ENCODE peak calls at places on chromosomes 11 and 22, in six cellular contexts. L, B, G, T, D and U are unnamed samples. For H3K4me1, the result is how much of the 10 kb centered on the place peaks cover.

GRCh38 chr11:102592634-102593581 is 32.2 kb downstream of the MMP20 start:
- DNase-seq in L (no peak), B (peak), G (peak), T (peak), D (no peak), U (no peak)

GRCh38 chr11:117761993-117762392 is 35.0 kb downstream of the DSCAML1 start:
- DNase-seq in L (no peak), B (peak), G (no peak), T (no peak), D (no peak), U (peak)

GRCh38 chr11:17719028-17719939 is at the start of gene MYOD1:
- DNase-seq in L (no peak), B (peak), G (peak), T (peak), D (no peak), U (no peak)

GRCh38 chr11:109696191-109696897 is 274.4 kb downstream of the C11orf87 start:
- DNase-seq in L (no peak), B (no peak), G (no peak), T (peak), D (no peak), U (no peak)

GRCh38 chr11:106236295-106236694 is 158.8 kb downstream of the AASDHPPT start:
- DNase-seq in L (no peak), B (no peak), G (no peak), T (no peak), D (no peak), U (no peak)

GRCh38 chr22:20865331-20865730 is 6.5 kb downstream of the SNAP29 start:
- DNase-seq in L (no peak), B (no peak), G (no peak), T (no peak), D (no peak), U (no peak)

GRCh38 chr11:76524919-76525318 is 80.1 kb downstream of the EMSY start:
- DNase-seq in L (no peak), B (no peak), G (no peak), T (peak), D (no peak), U (no peak)

GRCh38 chr22:30435674-30436126 is 10.1 kb downstream of the MTFP1 start:
- DNase-seq in L (no peak), B (no peak), G (no peak), T (no peak), D (peak), U (no peak)

GRCh38 chr11:94734563-94735275 is 33.4 kb upstream of the AMOTL1 start:
- DNase-seq in L (peak), B (no peak), G (peak), T (no peak), D (no peak), U (peak)

GRCh38 chr11:59551651-59552521 is 40.5 kb downstream of the OR4D9 start:
- DNase-seq in L (no peak), B (peak), G (peak), T (peak), D (no peak), U (peak)

GRCh38 chr11:69674267-69674885 is 777 bp downstream of the LTO1 start:
- DNase-seq in L (no peak), B (no peak), G (peak), T (peak), D (no peak), U (peak)

GRCh38 chr11:124481365-124482323 is 36.1 kb upstream of the OR8B8 start:
- DNase-seq in L (no peak), B (peak), G (peak), T (peak), D (no peak), U (peak)

GRCh38 chr11:3723014-3723708 is 52.0 kb upstream of the CHRNA10 start:
- DNase-seq in L (no peak), B (no peak), G (no peak), T (peak), D (no peak), U (no peak)

GRCh38 chr22:25551396-25551795 is 13.1 kb upstream of the GRK3 start:
- DNase-seq in L (no peak), B (no peak), G (no peak), T (no peak), D (no peak), U (no peak)

GRCh38 chr11:83044958-83045712 is 26.6 kb downstream of the RAB30 start:
- DNase-seq in L (no peak), B (no peak), G (peak), T (peak), D (no peak), U (no peak)

GRCh38 chr11:76861490-76861953 is 804 bp downstream of the ACER3 start:
- DNase-seq in L (no peak), B (no peak), G (peak), T (peak), D (no peak), U (no peak)

GRCh38 chr11:20337526-20338154 is 25.9 kb upstream of the HTATIP2 start:
- DNase-seq in L (no peak), B (peak), G (peak), T (peak), D (no peak), U (peak)

GRCh38 chr11:101867951-101868350 is 46.9 kb upstream of the CEP126 start:
- DNase-seq in L (no peak), B (no peak), G (no peak), T (no peak), D (no peak), U (no peak)

GRCh38 chr11:48170176-48170839 is 46.3 kb upstream of the OR4B1 start:
- DNase-seq in L (no peak), B (no peak), G (no peak), T (peak), D (no peak), U (no peak)

GRCh38 chr11:46048198-46048597 is 73.1 kb downstream of the PHF21A start:
- DNase-seq in L (no peak), B (no peak), G (no peak), T (no peak), D (no peak), U (no peak)

GRCh38 chr11:96257036-96257435 is 86.0 kb downstream of the MAML2 start:
- DNase-seq in L (no peak), B (no peak), G (no peak), T (no peak), D (no peak), U (no peak)

GRCh38 chr22:50436134-50436830 is 38.6 kb downstream of the SBF1 start:
- DNase-seq in L (no peak), B (no peak), G (no peak), T (no peak), D (peak), U (no peak)

GRCh38 chr22:23178512-23179254 is 1.6 kb upstream of the BCR start:
- DNase-seq in L (no peak), B (peak), G (peak), T (peak), D (peak), U (peak)

GRCh38 chr22:30183861-30184278 is 62.7 kb downstream of the LIF start:
- DNase-seq in L (peak), B (no peak), G (no peak), T (no peak), D (no peak), U (no peak)

GRCh38 chr11:57153448-57153847 is 28.3 kb upstream of the LRRC55 start:
- DNase-seq in L (no peak), B (no peak), G (no peak), T (no peak), D (no peak), U (no peak)

GRCh38 chr22:49322861-49323622 is 504.6 kb downstream of the BRD1 start:
- DNase-seq in L (peak), B (peak), G (no peak), T (no peak), D (peak), U (no peak)

GRCh38 chr22:21828268-21828638 is 39.2 kb downstream of the MAPK1 start:
- DNase-seq in L (no peak), B (no peak), G (no peak), T (no peak), D (no peak), U (no peak)

GRCh38 chr11:114109206-114110090 is 49.9 kb downstream of the ZBTB16 start:
- DNase-seq in L (no peak), B (no peak), G (no peak), T (no peak), D (no peak), U (no peak)

GRCh38 chr11:114110123-114110522 is 50.6 kb downstream of the ZBTB16 start:
- DNase-seq in L (no peak), B (no peak), G (no peak), T (no peak), D (no peak), U (no peak)

GRCh38 chr11:114111369-114112042 is 52.0 kb downstream of the ZBTB16 start:
- DNase-seq in L (no peak), B (no peak), G (no peak), T (no peak), D (no peak), U (no peak)

GRCh38 chr11:114108501-114109205 is 49.1 kb downstream of the ZBTB16 start:
- DNase-seq in L (no peak), B (no peak), G (no peak), T (no peak), D (no peak), U (no peak)

GRCh38 chr11:114110948-114111347 is 51.4 kb downstream of the ZBTB16 start:
- DNase-seq in L (no peak), B (no peak), G (no peak), T (no peak), D (peak), U (no peak)
- H3K4me1 ChIP-seq in L (half or more), B (under half), G (under half), T (under half), D (under half), U (under half)

GRCh38 chr11:65777241-65777640 is 3.5 kb downstream of the AP5B1 start:
- DNase-seq in L (no peak), B (no peak), G (no peak), T (no peak), D (no peak), U (no peak)

GRCh38 chr11:65778901-65779668 is 1.7 kb downstream of the AP5B1 start:
- DNase-seq in L (peak), B (peak), G (no peak), T (no peak), D (no peak), U (no peak)

GRCh38 chr11:65778431-65778900 is 2.3 kb downstream of the AP5B1 start:
- DNase-seq in L (peak), B (no peak), G (no peak), T (no peak), D (no peak), U (no peak)

GRCh38 chr11:65776710-65777141 is 4.0 kb downstream of the AP5B1 start:
- DNase-seq in L (peak), B (no peak), G (no peak), T (no peak), D (no peak), U (no peak)

DNA sequence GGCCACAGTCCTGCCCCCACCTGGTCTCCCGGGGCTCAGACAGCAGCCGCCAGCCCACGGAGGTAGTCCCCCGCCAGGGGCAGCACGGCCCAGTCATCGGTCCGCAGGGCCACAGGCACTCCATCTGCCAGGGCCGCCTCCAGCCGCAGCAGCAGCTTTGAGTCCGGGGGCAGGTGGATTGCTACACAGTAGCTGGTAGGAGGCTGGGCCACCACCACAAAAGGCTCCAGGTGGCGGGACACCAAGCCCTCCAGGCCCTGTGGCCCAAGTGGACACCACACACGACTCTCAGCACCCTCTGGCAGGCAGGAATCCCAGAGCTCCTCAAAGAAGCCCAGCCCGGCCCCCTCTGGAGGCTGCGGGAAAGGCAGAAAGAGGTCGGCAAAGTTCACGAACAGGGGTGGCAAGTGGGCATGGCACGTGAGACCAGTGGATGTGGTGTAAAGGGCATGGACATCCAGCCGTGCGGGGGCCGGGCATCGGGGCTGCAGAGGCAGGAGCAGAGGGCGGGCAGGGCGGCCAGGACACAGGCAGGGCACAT is 2.9 kb downstream of the AP5B1 start:
- DNase-seq in L (peak), B (peak), G (no peak), T (no peak), D (no peak), U (no peak)
- H3K4me3 ChIP-seq in L (no peak), B (no peak), G (no peak), T (no peak), D (no peak), U (no peak)

DNA sequence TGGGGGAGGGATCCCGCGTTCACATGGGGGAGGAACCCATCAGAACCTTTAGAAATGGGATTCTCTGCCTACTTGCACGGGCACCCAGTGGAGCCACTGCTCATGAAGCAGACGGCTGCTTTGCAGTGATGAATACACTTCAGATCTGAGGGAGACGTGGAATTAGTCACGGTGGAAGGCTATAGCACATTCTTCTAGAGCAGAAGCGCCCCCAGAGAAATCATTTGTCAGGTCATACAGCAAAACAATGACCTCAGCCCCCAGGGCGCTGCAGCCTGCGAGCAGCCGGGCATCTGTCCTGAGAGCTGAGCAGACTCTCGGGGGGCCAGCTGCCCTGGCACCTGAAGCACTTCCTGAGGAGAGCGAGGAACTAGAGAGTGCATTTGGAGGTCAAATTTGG is 12.7 kb downstream of the TP53AIP1 start:
- DNase-seq in L (no peak), B (no peak), G (no peak), T (peak), D (no peak), U (no peak)
- H3K4me1 ChIP-seq in L (under half), B (under half), G (under half), T (under half), D (under half), U (under half)

GRCh38 chr22:45162531-45162930 is 1.2 kb upstream of the NUP50 start:
- DNase-seq in L (no peak), B (no peak), G (peak), T (no peak), D (no peak), U (no peak)
- H3K4me3 ChIP-seq in L (peak), B (peak), G (peak), T (peak), D (peak), U (peak)

GRCh38 chr11:27963370-27963769 is 144.6 kb downstream of the KIF18A start:
- DNase-seq in L (no peak), B (no peak), G (no peak), T (no peak), D (no peak), U (no peak)
- H3K4me1 ChIP-seq in L (under half), B (under half), G (under half), T (under half), D (under half), U (under half)

DNA sequence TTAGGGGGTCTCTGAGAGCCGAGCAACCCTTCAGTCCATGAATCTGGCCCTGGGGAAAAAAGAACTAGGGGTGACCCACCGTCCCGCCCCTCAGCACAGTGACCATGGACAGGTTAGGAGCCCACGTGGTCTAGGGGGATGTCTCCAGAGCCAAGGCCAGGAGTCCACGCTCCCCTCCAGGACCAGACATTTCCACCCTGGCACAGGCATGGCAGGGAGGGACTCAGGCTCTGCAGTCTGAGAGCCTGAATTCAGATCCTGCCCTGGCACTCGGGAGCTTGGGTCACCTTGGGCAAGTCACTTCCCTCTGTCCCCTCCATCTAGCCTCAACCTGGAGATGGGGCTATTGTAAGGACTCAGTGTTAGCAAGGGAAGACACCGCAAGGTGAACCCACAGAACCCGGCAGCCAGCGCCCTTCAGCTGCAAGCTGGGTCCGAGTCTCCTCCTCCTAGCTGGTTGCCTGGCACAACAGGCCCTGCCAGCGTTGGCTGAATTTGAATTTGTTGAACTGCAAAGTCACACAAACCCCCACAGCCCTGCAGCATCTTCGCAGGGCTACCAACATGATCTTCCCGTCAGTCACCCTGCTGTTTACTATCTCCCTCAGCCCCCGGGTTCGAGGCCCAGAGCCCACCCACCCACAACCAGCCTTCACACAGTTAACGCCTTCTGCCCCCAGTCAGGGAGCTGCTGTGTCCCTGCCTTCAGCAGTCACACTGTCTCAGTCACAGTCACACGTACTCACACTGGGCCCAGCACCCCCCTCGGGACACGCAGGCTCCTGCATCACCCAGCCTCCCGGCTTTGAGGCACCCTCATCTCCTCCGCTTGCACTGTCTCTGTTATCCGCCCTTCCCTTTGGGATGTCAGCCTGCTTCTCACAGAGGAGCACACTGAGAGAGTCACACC is 603 bp upstream of the PDGFB start:
- DNase-seq in L (no peak), B (no peak), G (no peak), T (no peak), D (no peak), U (no peak)
- H3K4me3 ChIP-seq in L (peak), B (no peak), G (peak), T (no peak), D (no peak), U (no peak)

GRCh38 chr11:108235192-108235591 is 12.3 kb downstream of the ATM start:
- DNase-seq in L (no peak), B (no peak), G (no peak), T (no peak), D (no peak), U (no peak)
- H3K4me1 ChIP-seq in L (under half), B (under half), G (under half), T (under half), D (under half), U (under half)